ENCODE peak calls at places on chromosomes 5 and 9, in four cellular contexts. One of them, this sample, is unnamed.

GRCh38 chr5:32520995-32521394 is 64.4 kb upstream of the SUB1 start:
- DNase-seq in fibroblast of lung: no peak
- DNase-seq in activated CD8-positive, alpha-beta memory T cell treated with anti-CD3 and anti-CD28 coated beads for 4 hours: no peak
- DNase-seq in HT1080: no peak
- DNase-seq in this sample: no peak

GRCh38 chr5:137072376-137073174 is 426.6 kb downstream of the SPOCK1 start:
- DNase-seq in fibroblast of lung: peak
- DNase-seq in activated CD8-positive, alpha-beta memory T cell treated with anti-CD3 and anti-CD28 coated beads for 4 hours: no peak
- DNase-seq in HT1080: peak
- DNase-seq in this sample: no peak

GRCh38 chr5:138459311-138459710 is 6.0 kb upstream of the EGR1 start:
- DNase-seq in fibroblast of lung: no peak
- DNase-seq in HT1080: no peak
- DNase-seq in activated CD8-positive, alpha-beta memory T cell treated with anti-CD3 and anti-CD28 coated beads for 4 hours: peak
- DNase-seq in this sample: no peak

GRCh38 chr5:138985256-138985655 is 110.1 kb upstream of the LRRTM2 start:
- DNase-seq in HT1080: peak
- DNase-seq in fibroblast of lung: peak
- DNase-seq in activated CD8-positive, alpha-beta memory T cell treated with anti-CD3 and anti-CD28 coated beads for 4 hours: no peak
- DNase-seq in this sample: peak

GRCh38 chr5:126182901-126183695 is 240.1 kb upstream of the GRAMD2B start:
- DNase-seq in HT1080: no peak
- DNase-seq in activated CD8-positive, alpha-beta memory T cell treated with anti-CD3 and anti-CD28 coated beads for 4 hours: no peak
- DNase-seq in fibroblast of lung: no peak
- DNase-seq in this sample: no peak

GRCh38 chr5:172479034-172479783 is 24.9 kb upstream of the SH3PXD2B start:
- DNase-seq in activated CD8-positive, alpha-beta memory T cell treated with anti-CD3 and anti-CD28 coated beads for 4 hours: no peak
- DNase-seq in HT1080: peak
- DNase-seq in fibroblast of lung: peak
- DNase-seq in this sample: peak

GRCh38 chr9:112224401-112225289 is 49.5 kb upstream of the SUSD1 start:
- DNase-seq in HT1080: peak
- DNase-seq in activated CD8-positive, alpha-beta memory T cell treated with anti-CD3 and anti-CD28 coated beads for 4 hours: no peak
- DNase-seq in fibroblast of lung: peak
- DNase-seq in this sample: peak

GRCh38 chr5:108953940-108954339 is 206.2 kb downstream of the FER start:
- DNase-seq in activated CD8-positive, alpha-beta memory T cell treated with anti-CD3 and anti-CD28 coated beads for 4 hours: no peak
- DNase-seq in HT1080: no peak
- DNase-seq in fibroblast of lung: peak
- DNase-seq in this sample: no peak